ENCODE peak calls at places on chromosomes 6 and 20, in six cellular contexts. Q is mucosa of gallbladder; C is body of pancreas; Y is T-helper 2 cell; J is stimulated activated CD4-positive, alpha-beta T cell treated with anti-CD3 and anti-CD28 coated beads, Interleukin-12 subunit alpha, Interleukin-12 subunit beta, amount 100 ng/mL, for 48 hours; I is aorta. X is an unnamed sample.

GRCh38 chr20:33871362-33871761 is 60.2 kb downstream of the CHMP4B start:
- DNase-seq in Q (no peak), J (no peak), I (no peak), C (no peak), Y (no peak), X (peak; percentile 30)

GRCh38 chr20:48897298-48898044 is 24.0 kb upstream of the ARFGEF2 start:
- DNase-seq in I (no peak), Q (no peak), J (no peak), C (no peak), Y (no peak), X (no peak)

GRCh38 chr6:4912559-4912958 is 91.3 kb downstream of the RPP40 start:
- DNase-seq in I (no peak), C (no peak), Y (no peak), Q (no peak), J (no peak), X (no peak)

GRCh38 chr6:143822584-143823024 is 20.5 kb upstream of the LTV1 start:
- DNase-seq in Y (no peak), C (no peak), J (no peak), Q (no peak), I (no peak), X (no peak)

GRCh38 chr6:57432162-57432561 is 114.7 kb downstream of the PRIM2 start:
- DNase-seq in I (no peak), Y (no peak), Q (no peak), J (no peak), C (no peak), X (no peak)

GRCh38 chr20:63979549-63980316 is at the start of gene SAMD10:
- DNase-seq in J (peak; percentile 87), Y (peak; percentile 62), I (peak; percentile 60), Q (no peak), C (peak; percentile 65), X (peak; percentile 52)

GRCh38 chr6:162229093-162229492 is 498.5 kb downstream of the PRKN start:
- DNase-seq in I (no peak), Y (no peak), J (no peak), Q (no peak), C (no peak), X (no peak)

GRCh38 chr6:22019877-22020276 is 277.0 kb downstream of the PRL start:
- DNase-seq in Q (no peak), C (no peak), I (no peak), Y (no peak), J (no peak), X (no peak)

GRCh38 chr20:58001381-58001780 is 227.1 kb downstream of the ANKRD60 start:
- DNase-seq in I (no peak), Q (peak; percentile 45), Y (no peak), C (peak; percentile 50), J (no peak), X (peak; percentile 71)

GRCh38 chr6:147322299-147323162 is 118.3 kb downstream of the STXBP5 start:
- DNase-seq in C (no peak), I (no peak), J (no peak), Y (no peak), Q (no peak), X (no peak)

GRCh38 chr6:135938588-135939215 is 87.2 kb downstream of the PDE7B start:
- DNase-seq in J (no peak), Q (no peak), C (peak; percentile 13), I (no peak), Y (no peak), X (peak; percentile 25)

GRCh38 chr6:100809346-100809745 is 71.8 kb downstream of the ASCC3 start:
- DNase-seq in I (no peak), Q (no peak), Y (no peak), C (no peak), J (no peak), X (no peak)

GRCh38 chr6:136562211-136562610 is 12.0 kb upstream of the MAP7 start:
- DNase-seq in Q (no peak), J (no peak), I (no peak), Y (no peak), C (no peak), X (no peak)

GRCh38 chr6:102742033-102742432 is 1348.5 kb downstream of the GRIK2 start:
- DNase-seq in Q (no peak), I (no peak), J (no peak), Y (no peak), C (no peak), X (no peak)

GRCh38 chr6:120899932-120900331 is 434.3 kb downstream of the TBC1D32 start:
- DNase-seq in I (no peak), C (no peak), Q (no peak), Y (no peak), J (no peak), X (no peak)

GRCh38 chr6:84408028-84408427 is 180.6 kb upstream of the CEP162 start:
- DNase-seq in Q (no peak), I (no peak), J (no peak), C (no peak), Y (no peak), X (no peak)

GRCh38 chr6:28794175-28795002 is 129.4 kb downstream of the TRIM27 start:
- DNase-seq in J (no peak), Y (no peak), C (no peak), I (no peak), Q (no peak), X (no peak)

GRCh38 chr20:45907219-45907948 is 4.6 kb downstream of the PLTP start:
- DNase-seq in J (no peak), Q (no peak), Y (no peak), I (no peak), C (no peak), X (no peak)

GRCh38 chr6:134249759-134250602 is 67.9 kb downstream of the SGK1 start:
- DNase-seq in C (no peak), Y (no peak), I (no peak), J (no peak), Q (no peak), X (no peak)

GRCh38 chr20:47727170-47727880 is 58.0 kb downstream of the SULF2 start:
- DNase-seq in C (no peak), Y (peak; percentile 39), J (peak; percentile 48), I (peak; percentile 84), Q (peak; percentile 49), X (peak; percentile 49)

GRCh38 chr6:128474481-128474880 is 45.9 kb downstream of the PTPRK start:
- DNase-seq in J (no peak), Y (no peak), C (no peak), Q (no peak), I (no peak), X (no peak)

GRCh38 chr6:156662025-156662445 is 115.1 kb upstream of the ARID1B start:
- DNase-seq in Q (no peak), Y (no peak), C (peak; percentile 62), I (no peak), J (no peak), X (peak; percentile 58)

GRCh38 chr6:112929661-112930060 is 582.5 kb downstream of the RFPL4B start:
- DNase-seq in I (no peak), Y (no peak), Q (no peak), J (no peak), C (no peak), X (no peak)

GRCh38 chr6:165717732-165718465 is 54.9 kb upstream of the PDE10A start:
- DNase-seq in C (no peak), Q (no peak), Y (no peak), J (no peak), I (no peak), X (no peak)

GRCh38 chr6:160462551-160463109 is 114.5 kb downstream of the SLC22A3 start:
- DNase-seq in Y (no peak), J (peak; percentile 15), C (no peak), I (no peak), Q (no peak), X (no peak)

GRCh38 chr6:19463925-19464324 is 373.2 kb upstream of the ID4 start:
- DNase-seq in C (no peak), J (no peak), Y (no peak), Q (no peak), I (no peak), X (no peak)

GRCh38 chr20:48149887-48150286 is 364.6 kb upstream of the SULF2 start:
- DNase-seq in J (no peak), Q (no peak), I (no peak), C (no peak), Y (no peak), X (no peak)